ENCODE peak calls at places on chromosomes 7 and 10, in eight cellular contexts. F, V, E, Y, X, K, G and C are unnamed samples.

GRCh38 chr7:150848561-150849115 is 3.7 kb upstream of the AOC1 start:
- DNase-seq in K (no peak), F (no peak), E (no peak), X (no peak), V (no peak), G (no peak), Y (no peak), C (no peak)

GRCh38 chr7:124918662-124919061 is 11.0 kb downstream of the POT1 start:
- DNase-seq in F (no peak), X (no peak), K (no peak), G (no peak), Y (no peak), E (no peak), V (no peak), C (no peak)

GRCh38 chr10:90020506-90020905 is 319.1 kb downstream of the KIF20B start:
- DNase-seq in Y (no peak), V (no peak), X (no peak), K (no peak), G (no peak), E (no peak), F (no peak), C (no peak)

GRCh38 chr7:40234046-40234445 is 99.2 kb downstream of the SUGCT start:
- DNase-seq in K (no peak), G (no peak), F (no peak), V (no peak), X (no peak), E (no peak), Y (no peak), C (no peak)

GRCh38 chr10:60731134-60731883 is 47.0 kb upstream of the CDK1 start:
- DNase-seq in E (no peak), K (no peak), V (no peak), Y (peak; percentile 9), F (no peak), X (peak; percentile 48), G (no peak), C (no peak)

GRCh38 chr7:84841809-84842208 is 345.0 kb downstream of the SEMA3D start:
- DNase-seq in E (no peak), F (no peak), K (no peak), V (no peak), G (no peak), X (no peak), Y (no peak), C (no peak)

GRCh38 chr7:120714945-120715344 is 143.0 kb downstream of the TSPAN12 start:
- DNase-seq in Y (no peak), V (no peak), X (no peak), E (no peak), K (no peak), G (no peak), F (no peak), C (no peak)

GRCh38 chr10:129809841-129810240 is 154.2 kb downstream of the EBF3 start:
- DNase-seq in F (no peak), V (no peak), X (no peak), G (no peak), K (no peak), Y (no peak), E (no peak), C (no peak)

GRCh38 chr7:31957090-31957720 is 113.0 kb downstream of the PDE1C start:
- DNase-seq in F (no peak), E (no peak), X (no peak), Y (no peak), K (no peak), G (no peak), V (no peak), C (no peak)

GRCh38 chr7:47584128-47584865 is 2.4 kb upstream of the TNS3 start:
- DNase-seq in Y (no peak), G (no peak), E (no peak), V (no peak), X (no peak), F (no peak), K (no peak), C (no peak)

GRCh38 chr7:40419832-40420231 is 285.0 kb downstream of the SUGCT start:
- DNase-seq in V (no peak), G (no peak), Y (no peak), F (no peak), X (no peak), K (peak; percentile 4), E (no peak), C (no peak)

GRCh38 chr7:136489808-136490207 is 378.6 kb upstream of the CHRM2 start:
- DNase-seq in X (no peak), Y (no peak), E (no peak), F (no peak), G (no peak), V (no peak), K (no peak), C (no peak)

GRCh38 chr10:79937256-79937635 is 11.7 kb downstream of the SFTPD start:
- DNase-seq in V (no peak), Y (no peak), F (no peak), K (no peak), E (no peak), X (no peak), G (no peak), C (no peak)

GRCh38 chr7:3073763-3074460 is 30.2 kb upstream of the CARD11 start:
- DNase-seq in E (no peak), V (no peak), X (peak; percentile 11), G (no peak), Y (no peak), K (no peak), F (no peak), C (no peak)

GRCh38 chr10:35195361-35196306 is 69.0 kb downstream of the CREM start:
- DNase-seq in E (peak; percentile 72), G (peak; percentile 42), V (peak; percentile 43), F (peak; percentile 60), Y (peak; percentile 48), K (peak; percentile 64), X (peak; percentile 73), C (peak; percentile 66)

GRCh38 chr10:50605280-50606270 is 18.2 kb downstream of the SGMS1 start:
- DNase-seq in F (peak; percentile 66), E (no peak), G (no peak), K (no peak), V (no peak), X (peak; percentile 92), Y (no peak), C (no peak)

GRCh38 chr10:48504141-48504885 is 100.6 kb downstream of the ARHGAP22 start:
- DNase-seq in E (no peak), X (no peak), Y (no peak), F (no peak), K (no peak), V (no peak), G (no peak), C (no peak)

GRCh38 chr10:100025528-100026070 is 15.9 kb upstream of the DNMBP start:
- DNase-seq in F (no peak), X (no peak), V (no peak), Y (no peak), G (peak; percentile 77), K (no peak), E (no peak), C (no peak)

GRCh38 chr10:112484399-112484798 is 37.4 kb downstream of the VTI1A start:
- DNase-seq in G (no peak), K (no peak), Y (no peak), E (no peak), F (no peak), X (no peak), V (no peak), C (no peak)

GRCh38 chr7:98771519-98772241 is 98.1 kb downstream of the TMEM130 start:
- DNase-seq in K (no peak), Y (no peak), F (no peak), G (no peak), X (no peak), E (no peak), V (no peak), C (peak; percentile 49)

GRCh38 chr7:87702326-87702725 is 74.1 kb downstream of the RUNDC3B start:
- DNase-seq in F (no peak), E (no peak), K (no peak), V (no peak), G (no peak), X (no peak), Y (no peak), C (no peak)

GRCh38 chr7:149310113-149310836 is 48.3 kb downstream of the ZNF783 start:
- DNase-seq in X (peak; percentile 78), G (no peak), K (no peak), Y (no peak), V (no peak), F (no peak), E (no peak), C (no peak)

GRCh38 chr10:61825617-61826016 is 75.9 kb upstream of the ARID5B start:
- DNase-seq in V (no peak), Y (no peak), F (no peak), G (no peak), K (no peak), E (no peak), X (no peak), C (no peak)

GRCh38 chr10:33519130-33519860 is 184.8 kb upstream of the NRP1 start:
- DNase-seq in E (no peak), K (no peak), X (no peak), V (no peak), Y (no peak), G (no peak), F (no peak), C (no peak)

GRCh38 chr10:6711286-6711817 is 131.3 kb upstream of the PRKCQ start:
- DNase-seq in E (no peak), Y (no peak), G (no peak), X (no peak), F (no peak), K (no peak), V (no peak), C (no peak)

GRCh38 chr10:110442746-110443145 is 55.0 kb upstream of the DUSP5 start:
- DNase-seq in Y (no peak), X (no peak), E (no peak), G (no peak), V (no peak), F (no peak), K (no peak), C (peak; percentile 26)

GRCh38 chr7:151174246-151175046 is 7.0 kb upstream of the GBX1 start:
- DNase-seq in E (no peak), G (no peak), X (no peak), K (peak; percentile 5), F (no peak), Y (no peak), V (no peak), C (peak; percentile 59)